ENCODE peak calls at places on chromosome 4, in six cellular contexts. S is fibroblast of lung, N is Panc1, T is pancreas, L is A673, W is body of pancreas. R is an unnamed sample.
A peak's percentile ranks its signal among the peaks of the same experiment; 100 is the strongest.

GRCh38 chr4:158008551-158009218 is 164.1 kb downstream of the GASK1B start:
- DNase-seq in L (no peak), T (no peak), W (no peak), S (peak; percentile 39), N (no peak), R (no peak)

GRCh38 chr4:152106113-152106763 is 345.4 kb upstream of the GATB start:
- DNase-seq in W (peak; percentile 24), L (peak; percentile 85), S (peak; percentile 96), N (peak; percentile 73), T (no peak), R (peak; percentile 94)

GRCh38 chr4:183738081-183738673 is 79.1 kb downstream of the TRAPPC11 start:
- DNase-seq in N (no peak), S (no peak), T (no peak), W (no peak), L (no peak), R (peak; percentile 58)

GRCh38 chr4:39574946-39575345 is 47.7 kb upstream of the UGDH start:
- DNase-seq in W (no peak), S (no peak), T (no peak), L (no peak), N (no peak), R (no peak)

GRCh38 chr4:98661356-98662054 is 3.1 kb upstream of the TSPAN5 start:
- DNase-seq in L (no peak), W (no peak), N (no peak), T (no peak), S (peak; percentile 80), R (no peak)

GRCh38 chr4:22463179-22463578 is 52.7 kb downstream of the ADGRA3 start:
- DNase-seq in N (no peak), L (no peak), T (no peak), S (no peak), W (no peak), R (no peak)

GRCh38 chr4:79855081-79855480 is 217.9 kb downstream of the ANTXR2 start:
- DNase-seq in T (no peak), N (no peak), S (peak; percentile 72), W (no peak), L (no peak), R (no peak)

GRCh38 chr4:185567828-185568442 is 32.6 kb upstream of the PDLIM3 start:
- DNase-seq in T (peak; percentile 58), L (no peak), N (no peak), S (peak; percentile 91), W (peak; percentile 58), R (no peak)

GRCh38 chr4:153643406-153644016 is 40.6 kb upstream of the TLR2 start:
- DNase-seq in S (peak; percentile 60), T (no peak), W (no peak), N (no peak), L (peak; percentile 80), R (peak; percentile 91)

GRCh38 chr4:124337874-124338273 is 374.7 kb downstream of the ANKRD50 start:
- DNase-seq in N (no peak), W (peak; percentile 42), T (peak; percentile 36), L (no peak), S (peak; percentile 56), R (no peak)

DNA sequence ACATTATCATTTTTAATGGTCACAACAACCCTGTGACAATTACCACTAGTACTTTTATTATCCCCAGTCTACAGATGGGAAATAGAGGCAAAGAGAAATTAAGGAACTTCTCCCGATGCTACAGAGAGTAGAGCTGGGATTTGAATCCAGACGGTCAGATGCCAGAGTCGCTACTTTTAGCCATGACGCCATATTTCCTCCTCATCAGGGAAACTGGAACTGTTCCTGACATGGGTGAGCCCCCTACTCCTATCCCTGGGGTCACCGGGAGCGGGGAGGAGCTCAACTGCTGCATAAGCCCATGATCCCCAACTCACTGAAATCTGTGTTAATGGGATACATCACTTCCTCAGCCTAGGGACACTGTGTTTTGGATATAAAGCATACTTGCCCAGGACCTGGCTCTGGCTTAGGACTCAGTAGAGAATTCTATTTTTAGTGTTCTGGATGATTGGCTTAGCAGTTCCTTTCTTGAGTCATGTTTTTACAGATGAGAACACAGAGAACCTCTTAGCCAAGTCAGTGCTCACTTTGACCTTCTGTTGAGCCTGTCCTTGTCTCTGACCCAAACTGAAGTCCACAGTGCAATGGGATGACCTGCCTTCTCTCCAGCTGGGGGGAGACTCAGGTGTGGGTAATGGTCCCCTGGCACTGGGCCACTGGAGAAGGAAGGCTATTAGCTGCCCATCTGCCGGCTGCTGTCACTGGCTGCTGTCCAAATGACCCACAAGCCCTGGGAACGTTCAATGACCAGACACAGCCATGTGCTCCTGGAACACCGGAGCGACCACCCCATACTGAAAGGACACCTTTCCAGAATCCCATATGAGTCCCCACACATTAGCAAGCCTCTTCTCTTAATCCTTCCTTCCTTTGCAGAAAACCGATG is 90.8 kb upstream of the SHISA3 start:
- DNase-seq in L (no peak), W (no peak), S (peak; percentile 23), N (no peak), T (no peak), R (no peak)
- TF ChIP-seq CTCF in L (no peak), W (no peak), S (no peak), N (no peak), T (no peak), R (no peak)

DNA sequence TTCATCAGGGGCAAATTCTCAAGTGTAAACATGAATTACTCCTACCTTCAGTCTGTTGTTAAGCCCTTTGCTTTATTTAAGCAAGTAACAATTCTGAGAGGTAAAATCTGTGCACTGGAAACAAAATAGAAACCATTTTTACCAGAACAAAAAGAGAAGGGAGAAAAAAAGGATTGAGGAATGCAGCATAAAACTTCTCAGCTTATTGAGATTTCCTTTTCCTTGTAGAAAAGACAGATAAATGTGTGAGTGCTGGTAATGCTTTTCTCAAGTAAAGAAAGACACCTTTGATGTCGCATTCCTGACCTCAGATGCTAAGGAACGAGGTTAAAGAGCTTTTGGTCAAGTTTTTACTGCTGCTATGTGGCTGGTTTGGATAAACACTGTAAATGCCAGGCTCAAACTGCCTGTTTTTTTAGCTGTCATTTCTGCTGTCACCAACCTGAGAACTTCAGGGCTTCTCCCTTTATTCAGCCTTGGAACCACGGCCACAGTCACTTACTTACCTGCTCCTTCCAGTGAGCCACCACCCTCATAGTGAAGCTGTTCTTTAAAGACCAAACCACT is 153.0 kb upstream of the ANK2 start:
- DNase-seq in L (no peak), S (no peak), W (no peak), T (no peak), N (no peak), R (peak; percentile 10)
- H3K27ac ChIP-seq in L (no peak overlapping the region), S (no peak overlapping the region), W (no peak overlapping the region), T (no peak overlapping the region), N (no peak overlapping the region), R (no peak overlapping the region)

DNA sequence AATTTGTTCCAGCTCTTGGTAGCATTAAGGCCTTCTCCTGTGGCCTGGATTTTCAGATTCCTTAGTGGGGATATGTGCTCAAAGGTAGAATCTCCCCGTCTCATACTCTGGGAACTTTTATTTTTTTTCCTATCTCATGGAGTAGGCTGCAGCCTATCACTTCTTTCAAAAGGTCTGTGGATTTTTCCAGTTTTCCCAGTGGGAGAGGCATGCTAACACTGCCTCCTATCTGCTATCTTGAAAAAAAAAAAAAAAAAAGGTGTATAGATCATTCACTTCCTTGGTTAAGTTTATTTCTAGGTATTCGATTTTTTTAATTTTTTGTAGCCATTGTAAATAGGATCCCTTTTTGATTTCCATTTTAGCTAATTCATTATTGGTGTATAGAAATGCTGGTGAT is 67.1 kb downstream of the IL15 start:
- DNase-seq in W (no peak), S (no peak), N (no peak), L (no peak), T (no peak), R (no peak)
- TF ChIP-seq CTCF in W (no peak), S (no peak), N (peak; percentile 10), L (peak; percentile 22), T (no peak), R (peak; percentile 24)

DNA sequence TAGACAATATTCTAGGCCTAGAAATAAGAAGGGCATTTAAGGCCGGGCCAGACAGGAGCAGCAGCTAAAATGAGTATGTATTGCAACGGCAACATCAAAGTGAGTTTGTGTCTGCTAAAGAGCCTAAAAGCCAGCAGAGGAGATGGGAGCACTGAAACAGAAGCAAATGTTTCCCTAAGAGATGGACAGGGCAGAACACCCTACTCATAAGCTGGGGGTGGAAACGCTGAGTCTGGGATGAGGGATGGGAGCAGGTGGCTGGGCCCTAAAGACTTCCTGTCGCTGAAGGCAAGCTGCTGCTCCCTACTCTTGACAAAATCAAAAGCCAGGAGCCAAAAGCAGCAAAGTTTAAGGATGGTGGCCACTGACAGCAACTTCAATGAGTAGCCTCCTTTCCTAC is 40.5 kb upstream of the NAP1L5 start:
- DNase-seq in N (no peak), W (no peak), S (no peak), T (no peak), L (no peak), R (no peak)
- H3K27ac ChIP-seq in N (no peak overlapping the region), W (peak overlapping the region; percentile 76), S (no peak overlapping the region), T (peak overlapping the region; percentile 66), L (no peak overlapping the region), R (no peak overlapping the region)

DNA sequence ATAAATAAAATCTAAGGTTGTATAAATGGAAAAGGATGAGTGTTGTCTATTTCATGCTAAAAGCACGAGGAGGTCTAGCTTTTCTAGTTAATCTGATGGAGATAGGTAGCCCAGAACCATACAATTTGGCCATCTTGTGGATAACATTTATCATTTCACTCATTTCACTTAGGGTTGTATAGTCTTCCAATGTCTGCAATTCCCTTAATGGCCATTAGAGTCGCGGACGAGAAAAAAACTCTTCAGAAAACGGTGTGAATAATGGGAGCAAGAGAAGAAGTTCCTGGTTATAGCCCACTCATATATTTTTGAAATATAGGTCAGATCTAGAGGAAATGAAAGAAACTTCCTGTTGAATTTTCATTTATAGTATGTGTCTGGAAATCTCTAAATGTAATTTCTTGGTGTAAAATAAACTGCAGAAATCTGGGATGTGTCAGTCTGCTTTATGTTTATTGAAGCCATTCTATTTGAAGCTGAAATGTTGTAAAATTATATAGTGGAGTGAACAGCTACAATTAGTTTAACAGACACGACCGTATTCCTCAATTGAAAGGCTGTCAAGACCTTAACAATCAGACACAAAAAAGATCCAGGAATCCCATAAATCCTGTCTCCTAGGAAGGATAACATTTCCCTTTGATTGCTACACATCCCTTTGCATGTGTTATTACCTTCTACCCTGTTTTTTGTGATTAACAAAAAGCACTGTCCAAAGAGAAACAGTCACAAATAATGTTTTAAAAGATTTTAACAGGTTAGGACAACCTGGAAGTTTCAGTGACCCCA is 47.7 kb upstream of the MGST2 start:
- DNase-seq in T (no peak), W (no peak), N (no peak), S (no peak), L (peak; percentile 64), R (no peak)
- TF ChIP-seq CTCF in T (no peak), W (peak; percentile 29), N (peak; percentile 39), S (peak; percentile 32), L (peak; percentile 54), R (peak; percentile 53)

GRCh38 chr4:148444296-148445070 is 2.3 kb upstream of the NR3C2 start:
- DNase-seq in S (no peak), T (peak; percentile 43), N (no peak), L (peak; percentile 47), W (peak; percentile 51), R (peak; percentile 79)

GRCh38 chr4:148445903-148446261 is 3.7 kb upstream of the NR3C2 start:
- DNase-seq in T (no peak), S (no peak), L (peak; percentile 8), N (no peak), W (no peak), R (no peak)

GRCh38 chr4:148443550-148444295 is 1.5 kb upstream of the NR3C2 start:
- DNase-seq in W (peak; percentile 52), L (peak; percentile 25), T (peak; percentile 47), N (no peak), S (no peak), R (peak; percentile 74)

GRCh38 chr4:148445071-148445902 is 3.1 kb upstream of the NR3C2 start:
- DNase-seq in L (peak; percentile 55), T (peak; percentile 60), S (no peak), N (no peak), W (peak; percentile 69), R (peak; percentile 79)

GRCh38 chr4:148447672-148448071 is 5.5 kb upstream of the NR3C2 start:
- DNase-seq in T (no peak), S (no peak), W (no peak), L (peak; percentile 64), N (no peak), R (no peak)
- H3K27ac ChIP-seq in T (no peak overlapping the region), S (peak overlapping the region; percentile 54), W (no peak overlapping the region), L (no peak overlapping the region), N (no peak overlapping the region), R (no peak overlapping the region)

R was measured in osteoblast.